ENCODE peak calls at places on chromosomes 6 and 20, in ten cellular contexts. M is right atrium auricular region; X is IMR-90; R is ovary; C is CD4-positive, CD25-positive, alpha-beta regulatory T cell; G is adipocyte; H is mesenchymal stem cell; L is heart left ventricle; W is foreskin keratinocyte; K is fibroblast of lung. Y is an unnamed sample. For H3K4me1, the result is how much of the 10 kb centered on the place peaks cover.

GRCh38 chr20:37503256-37503927 is 17.7 kb upstream of the NNAT start:
- DNase-seq in M (no peak), X (no peak), R (no peak), C (no peak), G (no peak), H (no peak), L (peak), W (no peak), K (no peak), Y (no peak)

GRCh38 chr6:6696867-6697531 is 108.5 kb downstream of the LY86 start:
- DNase-seq in M (peak), X (peak), R (peak), C (peak), G (peak), H (peak), L (peak), W (no peak), K (peak), Y (peak)

GRCh38 chr6:136788069-136788902 is 4.0 kb downstream of the MAP3K5 start:
- DNase-seq in M (no peak), X (peak), R (no peak), C (peak), G (peak), H (peak), L (no peak), W (no peak), K (peak), Y (no peak)

GRCh38 chr6:53318429-53318828 is 30.3 kb downstream of the ELOVL5 start:
- DNase-seq in M (no peak), X (no peak), R (no peak), C (no peak), G (no peak), H (no peak), L (no peak), W (no peak), K (no peak), Y (no peak)

GRCh38 chr6:16321826-16322225 is 83.4 kb downstream of the GMPR start:
- DNase-seq in M (no peak), X (no peak), R (no peak), C (no peak), G (no peak), H (no peak), L (no peak), W (no peak), K (no peak), Y (no peak)

GRCh38 chr6:33869826-33870423 is 66.1 kb upstream of the MLN start:
- DNase-seq in M (no peak), X (no peak), R (no peak), C (no peak), G (no peak), H (no peak), L (no peak), W (no peak), K (no peak), Y (peak)

GRCh38 chr6:27280064-27280539 is 32.0 kb downstream of the POM121L2 start:
- DNase-seq in M (no peak), X (peak), R (peak), C (no peak), G (peak), H (peak), L (no peak), W (no peak), K (peak), Y (no peak)

GRCh38 chr6:32933661-32934085 is 7.2 kb downstream of the HLA-DMB start:
- DNase-seq in M (peak), X (peak), R (peak), C (peak), G (peak), H (peak), L (peak), W (no peak), K (peak), Y (peak)

GRCh38 chr6:131172237-131172636 is 37.0 kb downstream of the AKAP7 start:
- DNase-seq in M (no peak), X (peak), R (no peak), C (no peak), G (peak), H (peak), L (no peak), W (peak), K (peak), Y (no peak)

GRCh38 chr20:31666258-31667042 is 28.7 kb downstream of the COX4I2 start:
- DNase-seq in M (no peak), X (no peak), R (no peak), C (peak), G (no peak), H (no peak), L (peak), W (no peak), K (no peak), Y (peak)

GRCh38 chr6:16267428-16268263 is 29.3 kb downstream of the GMPR start:
- DNase-seq in M (no peak), X (no peak), R (no peak), C (no peak), G (no peak), H (no peak), L (no peak), W (no peak), K (no peak), Y (no peak)

GRCh38 chr6:78966542-78966941 is 99.2 kb downstream of the IRAK1BP1 start:
- DNase-seq in M (no peak), X (no peak), R (no peak), C (no peak), G (no peak), H (no peak), L (no peak), W (no peak), K (no peak), Y (no peak)

GRCh38 chr6:40244684-40245083 is 310.4 kb upstream of the MOCS1 start:
- DNase-seq in M (no peak), X (no peak), R (no peak), C (no peak), G (no peak), H (no peak), L (no peak), W (no peak), K (no peak), Y (no peak)

GRCh38 chr6:15962449-15962764 is 166.5 kb upstream of the MYLIP start:
- DNase-seq in M (no peak), X (peak), R (no peak), C (peak), G (peak), H (peak), L (no peak), W (peak), K (peak), Y (no peak)

GRCh38 chr20:50110141-50111047 is 2.6 kb downstream of the UBE2V1 start:
- DNase-seq in M (no peak), X (no peak), R (no peak), C (peak), G (peak), H (peak), L (no peak), W (no peak), K (peak), Y (no peak)

GRCh38 chr6:156794546-156794945 is 17.4 kb downstream of the ARID1B start:
- DNase-seq in M (no peak), X (no peak), R (no peak), C (no peak), G (no peak), H (no peak), L (no peak), W (no peak), K (no peak), Y (no peak)

GRCh38 chr6:156796627-156797026 is 19.4 kb downstream of the ARID1B start:
- DNase-seq in M (no peak), X (no peak), R (no peak), C (no peak), G (no peak), H (no peak), L (no peak), W (no peak), K (no peak), Y (no peak)

GRCh38 chr6:156795825-156796224 is 18.6 kb downstream of the ARID1B start:
- DNase-seq in M (no peak), X (peak), R (no peak), C (no peak), G (no peak), H (no peak), L (peak), W (no peak), K (no peak), Y (no peak)

GRCh38 chr6:156793224-156793623 is 16.0 kb downstream of the ARID1B start:
- DNase-seq in M (no peak), X (no peak), R (no peak), C (no peak), G (no peak), H (no peak), L (no peak), W (no peak), K (no peak), Y (no peak)

GRCh38 chr6:156794963-156795362 is 17.8 kb downstream of the ARID1B start:
- DNase-seq in M (no peak), X (no peak), R (no peak), C (no peak), G (no peak), H (no peak), L (no peak), W (no peak), K (no peak), Y (no peak)
- H3K4me1 ChIP-seq in M (half or more), X (under half), R (under half), C (half or more), G (under half), H (under half), L (half or more), W (under half), K (under half), Y (under half)

DNA sequence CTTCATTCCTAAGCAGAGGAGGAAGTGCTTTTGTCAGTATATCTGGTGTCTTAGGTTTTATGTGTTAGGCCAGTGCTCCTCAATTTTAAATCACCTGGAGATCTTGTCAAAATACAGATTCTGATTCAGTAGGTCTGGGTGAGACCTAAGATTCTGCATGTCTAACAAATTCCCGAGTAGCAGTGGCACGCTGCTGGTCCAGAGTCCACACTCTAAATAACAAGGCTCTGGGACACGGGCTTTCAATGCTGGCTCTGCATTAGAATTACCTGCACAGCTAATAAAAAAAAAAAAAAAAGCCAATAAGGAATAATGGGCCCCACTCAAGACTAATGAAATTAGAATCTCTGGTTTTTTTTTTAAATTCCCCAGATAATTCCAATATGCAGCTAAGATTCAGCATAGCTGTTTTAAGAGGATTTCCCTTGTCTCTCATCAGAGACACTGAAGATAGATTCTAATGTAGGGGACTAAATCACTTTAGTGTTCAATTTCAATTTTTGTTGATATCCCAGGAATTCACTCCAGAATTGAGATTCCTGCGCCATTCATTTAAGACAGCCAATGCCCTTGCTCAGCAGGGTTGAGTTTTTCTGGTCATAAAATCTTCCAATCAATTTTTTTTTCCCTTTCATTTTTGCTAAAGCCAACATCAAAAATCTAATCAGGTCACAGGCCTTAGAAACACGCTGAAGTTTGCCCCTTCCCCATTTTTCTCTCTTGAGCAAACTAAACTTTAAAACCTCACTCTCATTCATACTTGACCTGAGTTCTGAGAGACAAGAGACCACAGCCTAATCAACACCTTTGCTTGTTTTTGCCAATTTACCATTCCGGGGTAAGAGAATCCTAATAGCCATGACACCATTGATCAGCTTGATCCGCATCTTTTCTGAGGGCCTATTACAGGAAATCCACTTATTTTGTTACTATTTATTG is 2.4 kb downstream of the TDP2 start:
- DNase-seq in M (no peak), X (no peak), R (no peak), C (no peak), G (no peak), H (no peak), L (no peak), W (no peak), K (no peak), Y (no peak)
- H3K4me1 ChIP-seq in M (under half), X (under half), R (under half), C (under half), G (under half), H (under half), L (under half), W (under half), K (under half), Y (under half)

GRCh38 chr6:2865270-2866182 is 23.9 kb upstream of the SERPINB1 start:
- DNase-seq in M (no peak), X (peak), R (no peak), C (no peak), G (no peak), H (peak), L (no peak), W (no peak), K (peak), Y (no peak)

GRCh38 chr6:2862712-2863174 is 21.1 kb upstream of the SERPINB1 start:
- DNase-seq in M (no peak), X (no peak), R (no peak), C (peak), G (no peak), H (no peak), L (no peak), W (no peak), K (no peak), Y (no peak)

GRCh38 chr6:2866183-2866846 is 24.7 kb upstream of the SERPINB1 start:
- DNase-seq in M (no peak), X (no peak), R (no peak), C (no peak), G (no peak), H (no peak), L (no peak), W (no peak), K (no peak), Y (no peak)

GRCh38 chr6:2861822-2862164 is 20.1 kb upstream of the SERPINB1 start:
- DNase-seq in M (no peak), X (no peak), R (no peak), C (no peak), G (no peak), H (no peak), L (no peak), W (no peak), K (no peak), Y (no peak)

GRCh38 chr6:2863901-2864300 is 22.2 kb upstream of the SERPINB1 start:
- DNase-seq in M (no peak), X (no peak), R (no peak), C (no peak), G (no peak), H (no peak), L (no peak), W (no peak), K (no peak), Y (no peak)
- H3K4me1 ChIP-seq in M (under half), X (under half), R (under half), C (under half), G (under half), H (under half), L (under half), W (under half), K (under half), Y (under half)

GRCh38 chr6:70060680-70061079 is 194.3 kb downstream of the COL19A1 start:
- DNase-seq in M (no peak), X (no peak), R (no peak), C (no peak), G (no peak), H (no peak), L (no peak), W (no peak), K (no peak), Y (no peak)
- H3K4me1 ChIP-seq in M (under half), X (under half), R (under half), C (under half), G (under half), H (under half), L (under half), W (under half), K (under half), Y (under half)

Y was measured in left lung.